ENCODE peak calls at places on chromosomes 11 and 22, in five cellular contexts. One of them, this sample, is unnamed.

GRCh38 chr22:19962909-19963806 is 21.5 kb upstream of the TXNRD2 start:
- DNase-seq in breast epithelium: peak; percentile 97
- DNase-seq in vagina: no peak
- DNase-seq in endothelial cell of umbilical vein: peak; percentile 43
- DNase-seq in sigmoid colon: no peak
- DNase-seq in this sample: no peak

GRCh38 chr11:9774591-9775392 is 110.9 kb downstream of the SWAP70 start:
- DNase-seq in breast epithelium: no peak
- DNase-seq in vagina: no peak
- DNase-seq in endothelial cell of umbilical vein: peak; percentile 35
- DNase-seq in sigmoid colon: no peak
- DNase-seq in this sample: no peak

GRCh38 chr22:46007003-46007847 is 30.3 kb upstream of the WNT7B start:
- DNase-seq in breast epithelium: peak; percentile 73
- DNase-seq in vagina: no peak
- DNase-seq in endothelial cell of umbilical vein: peak; percentile 77
- DNase-seq in sigmoid colon: peak; percentile 89
- DNase-seq in this sample: peak; percentile 84

GRCh38 chr22:33105501-33105911 is 47.3 kb upstream of the SYN3 start:
- DNase-seq in breast epithelium: no peak
- DNase-seq in vagina: no peak
- DNase-seq in endothelial cell of umbilical vein: no peak
- DNase-seq in sigmoid colon: no peak
- DNase-seq in this sample: no peak

GRCh38 chr11:30244255-30244654 is 13.4 kb downstream of the FSHB start:
- DNase-seq in breast epithelium: no peak
- DNase-seq in vagina: no peak
- DNase-seq in endothelial cell of umbilical vein: no peak
- DNase-seq in sigmoid colon: no peak
- DNase-seq in this sample: no peak

GRCh38 chr11:126438272-126438671 is 82.8 kb downstream of the ST3GAL4 start:
- DNase-seq in breast epithelium: no peak
- DNase-seq in vagina: no peak
- DNase-seq in endothelial cell of umbilical vein: no peak
- DNase-seq in sigmoid colon: no peak
- DNase-seq in this sample: no peak

GRCh38 chr11:12267921-12268320 is 109.5 kb upstream of the PARVA start:
- DNase-seq in breast epithelium: no peak
- DNase-seq in vagina: no peak
- DNase-seq in endothelial cell of umbilical vein: no peak
- DNase-seq in sigmoid colon: no peak
- DNase-seq in this sample: no peak

GRCh38 chr11:2467695-2468055 is 22.9 kb downstream of the KCNQ1 start:
- DNase-seq in breast epithelium: no peak
- DNase-seq in vagina: peak; percentile 82
- DNase-seq in endothelial cell of umbilical vein: no peak
- DNase-seq in sigmoid colon: no peak
- DNase-seq in this sample: no peak

GRCh38 chr11:94586546-94586945 is 19.4 kb downstream of the PIWIL4 start:
- DNase-seq in breast epithelium: no peak
- DNase-seq in vagina: no peak
- DNase-seq in endothelial cell of umbilical vein: no peak
- DNase-seq in sigmoid colon: no peak
- DNase-seq in this sample: no peak

GRCh38 chr11:40384991-40385390 is 1074.5 kb downstream of the LRRC4C start:
- DNase-seq in breast epithelium: no peak
- DNase-seq in vagina: no peak
- DNase-seq in endothelial cell of umbilical vein: no peak
- DNase-seq in sigmoid colon: no peak
- DNase-seq in this sample: no peak

GRCh38 chr11:45373506-45373905 is 87.4 kb upstream of the SYT13 start:
- DNase-seq in breast epithelium: no peak
- DNase-seq in vagina: no peak
- DNase-seq in endothelial cell of umbilical vein: no peak
- DNase-seq in sigmoid colon: no peak
- DNase-seq in this sample: no peak

GRCh38 chr11:69669486-69669885 is 5.7 kb downstream of the LTO1 start:
- DNase-seq in breast epithelium: peak; percentile 41
- DNase-seq in vagina: no peak
- DNase-seq in endothelial cell of umbilical vein: no peak
- DNase-seq in sigmoid colon: peak; percentile 54
- DNase-seq in this sample: no peak

GRCh38 chr11:45872513-45873356 is 12.7 kb upstream of the MAPK8IP1 start:
- DNase-seq in breast epithelium: no peak
- DNase-seq in vagina: no peak
- DNase-seq in endothelial cell of umbilical vein: peak; percentile 57
- DNase-seq in sigmoid colon: no peak
- DNase-seq in this sample: no peak

GRCh38 chr11:34028407-34028804 is 23.1 kb upstream of the CAPRIN1 start:
- DNase-seq in breast epithelium: no peak
- DNase-seq in vagina: no peak
- DNase-seq in endothelial cell of umbilical vein: no peak
- DNase-seq in sigmoid colon: no peak
- DNase-seq in this sample: no peak

GRCh38 chr11:59801981-59802638 is 8.5 kb downstream of the MRPL16 start:
- DNase-seq in breast epithelium: no peak
- DNase-seq in vagina: no peak
- DNase-seq in endothelial cell of umbilical vein: peak; percentile 80
- DNase-seq in sigmoid colon: no peak
- DNase-seq in this sample: no peak

GRCh38 chr11:116823031-116823843 is at the start of gene APOA4:
- DNase-seq in breast epithelium: no peak
- DNase-seq in vagina: no peak
- DNase-seq in endothelial cell of umbilical vein: no peak
- DNase-seq in sigmoid colon: no peak
- DNase-seq in this sample: no peak

GRCh38 chr11:129286813-129287212 is 88.8 kb upstream of the BARX2 start:
- DNase-seq in breast epithelium: no peak
- DNase-seq in vagina: no peak
- DNase-seq in endothelial cell of umbilical vein: no peak
- DNase-seq in sigmoid colon: no peak
- DNase-seq in this sample: no peak

GRCh38 chr11:69880803-69881445 is 61.7 kb upstream of the FGF3 start:
- DNase-seq in breast epithelium: no peak
- DNase-seq in vagina: no peak
- DNase-seq in endothelial cell of umbilical vein: no peak
- DNase-seq in sigmoid colon: peak; percentile 45
- DNase-seq in this sample: no peak

GRCh38 chr22:18950141-18950540 is 14.0 kb upstream of the PRODH start:
- DNase-seq in breast epithelium: no peak
- DNase-seq in vagina: no peak
- DNase-seq in endothelial cell of umbilical vein: no peak
- DNase-seq in sigmoid colon: peak; percentile 52
- DNase-seq in this sample: no peak

GRCh38 chr11:134120143-134120850 is 51.4 kb downstream of the JAM3 start:
- DNase-seq in breast epithelium: no peak
- DNase-seq in vagina: no peak
- DNase-seq in endothelial cell of umbilical vein: peak; percentile 74
- DNase-seq in sigmoid colon: peak; percentile 91
- DNase-seq in this sample: no peak

GRCh38 chr22:31952459-31952858 is 8.1 kb downstream of the YWHAH start:
- DNase-seq in breast epithelium: no peak
- DNase-seq in vagina: no peak
- DNase-seq in endothelial cell of umbilical vein: peak; percentile 89
- DNase-seq in sigmoid colon: no peak
- DNase-seq in this sample: no peak

GRCh38 chr11:76629133-76629852 is 41.3 kb downstream of the LRRC32 start:
- DNase-seq in breast epithelium: no peak
- DNase-seq in vagina: peak; percentile 86
- DNase-seq in endothelial cell of umbilical vein: peak; percentile 94
- DNase-seq in sigmoid colon: peak; percentile 80
- DNase-seq in this sample: peak; percentile 59

GRCh38 chr22:21663738-21664137 is 2.1 kb upstream of the PPIL2 start:
- DNase-seq in breast epithelium: no peak
- DNase-seq in vagina: no peak
- DNase-seq in endothelial cell of umbilical vein: no peak
- DNase-seq in sigmoid colon: no peak
- DNase-seq in this sample: no peak

GRCh38 chr22:21669026-21669425 is 3.2 kb downstream of the PPIL2 start:
- DNase-seq in breast epithelium: no peak
- DNase-seq in vagina: no peak
- DNase-seq in endothelial cell of umbilical vein: no peak
- DNase-seq in sigmoid colon: no peak
- DNase-seq in this sample: no peak

GRCh38 chr22:21661991-21662390 is 3.8 kb upstream of the PPIL2 start:
- DNase-seq in breast epithelium: no peak
- DNase-seq in vagina: no peak
- DNase-seq in endothelial cell of umbilical vein: no peak
- DNase-seq in sigmoid colon: no peak
- DNase-seq in this sample: no peak

GRCh38 chr22:21666786-21667185 is 974 bp downstream of the PPIL2 start:
- DNase-seq in breast epithelium: no peak
- DNase-seq in vagina: no peak
- DNase-seq in endothelial cell of umbilical vein: no peak
- DNase-seq in sigmoid colon: no peak
- DNase-seq in this sample: no peak

DNA sequence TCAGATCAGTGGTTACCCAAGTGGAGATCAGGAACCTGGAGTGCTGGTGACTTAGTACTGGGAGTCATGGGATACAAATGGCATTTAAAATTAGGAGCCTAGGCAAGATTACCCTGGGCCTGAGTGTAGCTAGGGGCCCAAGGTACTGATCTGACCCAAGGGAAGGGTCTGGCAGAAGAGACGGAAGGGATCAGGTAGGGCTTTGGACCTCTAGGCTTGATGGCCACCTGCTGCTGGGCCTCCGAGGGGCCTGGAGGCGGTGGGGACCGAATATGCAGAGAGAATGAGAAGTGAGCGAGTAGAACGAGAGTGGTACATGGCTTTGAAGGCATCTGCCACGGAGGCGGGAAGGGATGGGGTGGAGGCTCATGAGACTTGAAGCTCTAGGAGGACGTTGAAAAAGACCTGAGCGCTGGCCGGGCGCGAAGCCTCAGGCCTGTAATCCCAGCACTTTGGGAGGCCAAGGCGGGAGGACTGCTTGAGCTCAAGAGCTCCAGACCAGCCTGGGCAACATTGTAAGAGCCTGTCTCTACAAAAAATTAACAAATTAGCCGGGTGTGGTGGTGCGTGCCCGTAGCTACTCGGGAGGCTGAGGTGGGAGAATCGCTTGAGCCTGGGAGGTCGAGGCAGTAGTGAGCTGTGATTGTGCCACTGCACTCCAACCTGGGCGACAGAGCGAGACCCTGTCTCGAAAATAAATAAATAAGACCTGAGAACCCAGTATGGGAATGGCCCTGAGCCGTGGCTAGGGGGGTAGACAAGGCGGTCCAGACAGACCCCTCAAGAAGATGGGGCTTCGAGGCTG is 563 bp upstream of the PPIL2 start:
- DNase-seq in breast epithelium: no peak
- DNase-seq in vagina: no peak
- DNase-seq in endothelial cell of umbilical vein: no peak
- DNase-seq in sigmoid colon: no peak
- DNase-seq in this sample: no peak
- H3K27ac ChIP-seq in breast epithelium: peak overlapping the region; percentile 90
- H3K27ac ChIP-seq in vagina: peak overlapping the region; percentile 79
- H3K27ac ChIP-seq in endothelial cell of umbilical vein: peak overlapping the region; percentile 80
- H3K27ac ChIP-seq in sigmoid colon: peak overlapping the region; percentile 91
- H3K27ac ChIP-seq in this sample: peak overlapping the region; percentile 90

DNA sequence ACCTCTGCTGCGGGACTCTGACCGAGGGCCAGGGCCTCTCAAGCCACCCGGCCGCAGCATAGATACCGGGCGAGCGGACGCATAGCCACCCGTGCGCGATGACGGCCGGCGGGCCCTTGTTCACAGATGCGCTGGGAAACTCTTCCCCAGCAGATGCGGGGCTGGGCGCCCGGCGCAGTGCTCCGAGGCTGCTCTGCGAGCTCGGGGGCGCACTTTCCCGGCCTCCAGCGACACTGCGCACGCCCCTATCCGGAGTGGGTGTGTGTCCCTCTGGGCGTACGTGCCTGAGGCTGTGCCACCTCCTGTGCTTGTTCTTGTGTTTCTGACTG is 104.7 kb upstream of the E2F8 start:
- DNase-seq in breast epithelium: no peak
- DNase-seq in vagina: no peak
- DNase-seq in endothelial cell of umbilical vein: no peak
- DNase-seq in sigmoid colon: no peak
- DNase-seq in this sample: no peak
- H3K4me3 ChIP-seq in breast epithelium: peak overlapping the region; percentile 29
- H3K4me3 ChIP-seq in vagina: peak overlapping the region; percentile 39
- H3K4me3 ChIP-seq in endothelial cell of umbilical vein: peak overlapping the region; percentile 32
- H3K4me3 ChIP-seq in sigmoid colon: peak overlapping the region; percentile 23
- H3K4me3 ChIP-seq in this sample: no peak overlapping the region

GRCh38 chr22:39241632-39242388 is 3.0 kb downstream of the PDGFB start:
- DNase-seq in breast epithelium: no peak
- DNase-seq in vagina: no peak
- DNase-seq in endothelial cell of umbilical vein: no peak
- DNase-seq in sigmoid colon: no peak
- DNase-seq in this sample: no peak

GRCh38 chr22:39242389-39242808 is 2.4 kb downstream of the PDGFB start:
- DNase-seq in breast epithelium: no peak
- DNase-seq in vagina: no peak
- DNase-seq in endothelial cell of umbilical vein: no peak
- DNase-seq in sigmoid colon: no peak
- DNase-seq in this sample: no peak

GRCh38 chr22:39243443-39244072 is 1.2 kb downstream of the PDGFB start:
- DNase-seq in breast epithelium: no peak
- DNase-seq in vagina: no peak
- DNase-seq in endothelial cell of umbilical vein: no peak
- DNase-seq in sigmoid colon: no peak
- DNase-seq in this sample: no peak

GRCh38 chr22:39244073-39244495 is 698 bp downstream of the PDGFB start:
- DNase-seq in breast epithelium: no peak
- DNase-seq in vagina: no peak
- DNase-seq in endothelial cell of umbilical vein: no peak
- DNase-seq in sigmoid colon: no peak
- DNase-seq in this sample: no peak

DNA sequence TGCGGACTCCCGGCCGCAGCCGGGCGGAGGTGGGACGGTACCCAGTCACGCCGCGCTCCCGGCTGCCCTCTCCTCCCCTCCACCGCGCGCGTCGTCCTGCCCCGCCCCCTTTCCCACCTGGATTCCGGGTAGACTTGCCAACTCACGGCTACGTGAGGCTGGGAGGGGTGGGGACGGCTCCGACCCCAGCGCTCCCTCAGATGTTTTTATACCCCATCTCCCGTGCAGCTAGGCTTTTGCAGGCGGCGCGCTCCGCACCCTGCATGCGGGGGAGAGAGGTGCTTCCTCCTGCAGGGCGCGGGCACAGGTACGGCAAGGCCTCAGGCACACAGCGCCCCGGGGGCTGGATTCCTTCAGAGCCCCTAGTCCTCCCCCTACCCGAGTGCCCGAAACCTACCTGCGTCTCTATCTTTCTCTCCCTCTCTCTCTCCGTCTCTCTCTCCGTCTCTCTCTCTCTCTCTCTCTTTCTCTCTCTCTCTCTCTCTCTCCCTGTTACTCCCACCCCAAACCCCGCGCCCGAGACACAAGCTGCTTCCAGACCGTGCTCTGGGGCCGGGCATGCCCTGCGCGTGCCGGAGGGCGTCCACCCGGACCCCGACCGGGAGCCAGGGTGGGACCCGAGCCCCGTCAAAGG is 1.9 kb downstream of the PDGFB start:
- DNase-seq in breast epithelium: peak; percentile 81
- DNase-seq in vagina: no peak
- DNase-seq in endothelial cell of umbilical vein: no peak
- DNase-seq in sigmoid colon: no peak
- DNase-seq in this sample: no peak
- TF ChIP-seq POLR2AphosphoS5 in breast epithelium: peak; percentile 41
- TF ChIP-seq POLR2AphosphoS5 in vagina: peak; percentile 31
- TF ChIP-seq POLR2AphosphoS5 in endothelial cell of umbilical vein: peak; percentile 1
- TF ChIP-seq POLR2AphosphoS5 in sigmoid colon: no peak
- TF ChIP-seq POLR2AphosphoS5 in this sample: no peak

GRCh38 chr22:39789794-39790193 is 103.8 kb downstream of the ENTHD1 start:
- DNase-seq in breast epithelium: no peak
- DNase-seq in vagina: no peak
- DNase-seq in endothelial cell of umbilical vein: no peak
- DNase-seq in sigmoid colon: no peak
- DNase-seq in this sample: no peak
- H3K27ac ChIP-seq in breast epithelium: no peak overlapping the region
- H3K27ac ChIP-seq in vagina: no peak overlapping the region
- H3K27ac ChIP-seq in endothelial cell of umbilical vein: no peak overlapping the region
- H3K27ac ChIP-seq in sigmoid colon: no peak overlapping the region
- H3K27ac ChIP-seq in this sample: no peak overlapping the region